ENCODE peak calls at places on chromosomes 4 and X, in four cellular contexts. S is WERI-Rb-1, Y is neural crest cell, L is astrocyte. D is an unnamed sample.

GRCh38 chr4:120922390-120923200 is at the start of gene PRDM5:
- DNase-seq in L (peak; percentile 42), S (peak; percentile 77), Y (peak; percentile 54), D (no peak)

GRCh38 chr4:133270021-133270570 is 121.0 kb downstream of the PCDH10 start:
- DNase-seq in S (no peak), L (no peak), Y (no peak), D (no peak)

GRCh38 chr4:1516261-1516660 is 110.0 kb upstream of the NKX1-1 start:
- DNase-seq in L (no peak), S (peak; percentile 45), Y (no peak), D (no peak)

GRCh38 chrX:66602381-66602938 is 36.4 kb downstream of the EDA2R start:
- DNase-seq in S (no peak), Y (no peak), L (no peak), D (no peak)

GRCh38 chr4:105765690-105766407 is 57.3 kb downstream of the GSTCD start:
- DNase-seq in L (peak; percentile 93), Y (no peak), S (no peak), D (no peak)

GRCh38 chr4:71275004-71275403 is 63.8 kb upstream of the SLC4A4 start:
- DNase-seq in S (no peak), Y (no peak), L (no peak), D (no peak)

GRCh38 chr4:47686294-47686872 is 151.5 kb downstream of the CORIN start:
- DNase-seq in Y (peak; percentile 44), L (no peak), S (peak; percentile 66), D (no peak)

GRCh38 chrX:9336501-9336900 is 128.4 kb upstream of the TBL1X start:
- DNase-seq in L (no peak), S (no peak), Y (no peak), D (no peak)

GRCh38 chr4:12852338-12853307 is 631.5 kb downstream of the RAB28 start:
- DNase-seq in Y (no peak), L (peak; percentile 47), S (no peak), D (peak; percentile 69)

GRCh38 chr4:183321079-183321478 is 1.0 kb upstream of the CLDN22 start:
- DNase-seq in S (no peak), L (no peak), Y (no peak), D (no peak)

GRCh38 chrX:153598541-153599191 is at the start of gene CCNQ:
- DNase-seq in Y (no peak), S (peak; percentile 31), L (no peak), D (no peak)

GRCh38 chr4:76898949-76899640 is 1.2 kb upstream of the SOWAHB start:
- DNase-seq in Y (no peak), L (no peak), S (no peak), D (no peak)

GRCh38 chrX:134148293-134148692 is 88.7 kb upstream of the CCDC160 start:
- DNase-seq in S (no peak), L (no peak), Y (no peak), D (no peak)

GRCh38 chrX:134139090-134139489 is 97.9 kb upstream of the CCDC160 start:
- DNase-seq in S (no peak), Y (no peak), L (no peak), D (no peak)

GRCh38 chrX:134146493-134146892 is 90.5 kb upstream of the CCDC160 start:
- DNase-seq in L (no peak), S (no peak), Y (no peak), D (no peak)

DNA sequence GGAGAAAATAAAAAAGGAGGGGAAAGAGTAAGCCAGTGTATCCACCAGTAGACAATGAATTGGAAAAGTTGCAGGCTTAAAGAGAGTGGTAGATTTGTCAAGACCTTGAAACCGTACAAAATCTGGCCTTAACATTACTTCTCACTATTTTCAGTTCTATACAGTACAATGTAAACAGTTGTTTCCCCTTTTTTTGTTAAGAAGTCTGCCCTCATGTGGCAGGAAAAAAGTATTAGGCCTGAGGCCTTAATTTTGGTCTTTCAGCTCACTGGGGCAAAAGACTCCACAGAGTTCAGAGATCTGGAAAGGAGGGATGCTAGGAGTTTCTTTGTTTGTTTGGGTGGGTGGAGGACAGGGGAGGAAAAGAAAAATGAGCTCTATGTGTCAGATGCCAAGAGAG is 92.8 kb upstream of the CCDC160 start:
- DNase-seq in Y (no peak), L (no peak), S (no peak), D (no peak)
- TF ChIP-seq CTCF in Y (peak; percentile 60), L (no peak), S (no peak), D (peak; percentile 49)

DNA sequence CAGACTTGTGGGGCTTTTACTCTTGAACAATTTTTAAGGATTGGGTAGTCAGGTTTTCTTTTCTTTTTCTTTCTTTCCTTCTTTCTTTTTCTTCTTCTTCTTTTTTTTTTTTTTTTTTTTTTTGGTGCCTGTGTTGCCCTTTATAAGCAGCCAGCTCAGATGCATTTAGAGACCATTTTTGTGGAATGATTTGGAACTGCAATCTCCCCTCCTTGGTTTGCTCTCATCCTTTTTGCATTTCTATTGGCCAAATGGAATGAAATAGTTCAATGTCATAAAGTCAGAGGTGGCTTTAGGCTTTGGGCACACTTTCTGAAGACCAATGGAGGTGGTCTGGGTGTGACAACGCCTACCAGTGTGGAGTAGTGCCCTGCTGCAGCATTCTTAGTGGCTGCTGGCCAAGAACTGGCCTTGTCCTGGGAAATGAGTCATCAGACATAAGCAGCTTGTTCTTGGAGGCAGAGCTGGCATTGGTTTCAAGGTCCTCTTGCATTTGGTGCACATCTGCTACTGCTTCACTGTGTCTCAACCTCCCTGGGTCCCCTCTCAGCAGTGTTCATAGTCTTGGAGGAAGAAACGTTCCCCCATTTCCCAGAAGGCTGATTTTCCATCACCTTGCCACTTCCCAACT is 84.5 kb downstream of the CT47B1 start:
- DNase-seq in Y (no peak), S (no peak), L (peak; percentile 73), D (no peak)
- TF ChIP-seq CTCF in Y (no peak), S (no peak), L (no peak), D (no peak)

GRCh38 chr4:54233697-54234496 is 4.8 kb downstream of the PDGFRA start:
- DNase-seq in S (peak; percentile 54), L (peak; percentile 63), Y (peak; percentile 74), D (peak; percentile 6)

GRCh38 chr4:54232151-54232688 is 3.1 kb downstream of the PDGFRA start:
- DNase-seq in Y (no peak), L (peak; percentile 21), S (no peak), D (no peak)

GRCh38 chr4:54231419-54232150 is 2.5 kb downstream of the PDGFRA start:
- DNase-seq in L (peak; percentile 61), S (no peak), Y (no peak), D (no peak)

GRCh38 chr4:54234497-54235205 is 5.6 kb downstream of the PDGFRA start:
- DNase-seq in S (no peak), L (no peak), Y (no peak), D (no peak)

DNA sequence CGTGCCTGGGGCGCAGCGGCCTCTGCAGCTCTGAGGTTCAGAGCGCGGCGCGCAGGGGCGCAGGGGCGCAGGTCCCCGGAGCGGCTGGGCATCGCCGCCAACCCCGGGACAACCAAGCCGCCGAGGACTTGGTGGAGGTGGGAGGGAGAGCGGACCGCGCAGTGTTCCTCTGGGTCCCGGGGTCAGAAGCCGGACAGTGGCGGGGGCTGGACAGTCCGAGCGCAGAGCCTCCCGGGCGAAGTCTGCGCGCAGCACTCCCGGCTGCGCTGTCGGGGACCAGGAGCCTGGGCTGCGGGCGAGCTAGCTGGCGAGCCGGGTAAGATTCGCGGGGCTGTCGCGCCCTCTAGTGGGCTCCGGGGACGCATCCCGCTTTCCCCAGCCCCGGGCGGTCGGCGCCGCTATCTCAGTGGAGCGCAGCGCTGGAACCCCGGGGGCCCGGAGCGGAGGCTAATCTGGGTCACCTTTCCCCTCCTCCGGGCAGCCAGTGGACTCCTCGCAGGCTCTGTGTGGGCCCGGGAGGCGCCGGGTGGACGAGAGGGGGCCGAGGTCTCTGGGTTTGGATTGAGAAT is 4.1 kb downstream of the PDGFRA start:
- DNase-seq in S (peak; percentile 76), L (peak; percentile 79), Y (peak; percentile 92), D (peak; percentile 10)
- TF ChIP-seq CTCF in S (peak; percentile 85), L (peak; percentile 56), Y (peak; percentile 75), D (peak; percentile 88)

GRCh38 chr4:73433140-73433539 is 2.9 kb upstream of the AFP start:
- DNase-seq in L (no peak), Y (no peak), S (no peak), D (no peak)

GRCh38 chr4:73431813-73432168 is 4.2 kb upstream of the AFP start:
- DNase-seq in S (no peak), Y (no peak), L (no peak), D (no peak)

GRCh38 chr4:73432169-73433000 is 3.6 kb upstream of the AFP start:
- DNase-seq in L (no peak), S (no peak), Y (no peak), D (no peak)

GRCh38 chr4:73435984-73436383 is at the start of gene AFP:
- DNase-seq in S (no peak), Y (no peak), L (no peak), D (no peak)

DNA sequence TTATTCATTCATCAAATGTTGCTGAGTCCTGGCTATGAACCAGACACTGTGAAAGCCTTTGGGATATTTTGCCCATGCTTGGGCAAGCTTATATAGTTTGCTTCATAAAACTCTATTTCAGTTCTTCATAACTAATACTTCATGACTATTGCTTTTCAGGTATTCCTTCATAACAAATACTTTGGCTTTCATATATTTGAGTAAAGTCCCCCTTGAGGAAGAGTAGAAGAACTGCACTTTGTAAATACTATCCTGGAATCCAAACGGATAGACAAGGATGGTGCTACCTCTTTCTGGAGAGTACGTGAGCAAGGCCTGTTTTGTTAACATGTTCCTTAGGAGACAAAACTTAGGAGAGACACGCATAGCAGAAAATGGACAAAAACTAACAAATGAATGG is 1.7 kb upstream of the AFP start:
- DNase-seq in Y (no peak), L (no peak), S (no peak), D (no peak)
- TF ChIP-seq CTCF in Y (peak; percentile 63), L (peak; percentile 50), S (peak; percentile 22), D (no peak)

D was measured in LNCaP clone FGC.